ENCODE peak calls at places on chromosomes 3 and 15, in seven cellular contexts. G, H, C, Z, L, P and F are unnamed samples.

GRCh38 chr15:80242132-80242769 is 9.8 kb downstream of the CTXND1 start:
- DNase-seq in P (peak; percentile 37), Z (peak; percentile 56), L (no peak), H (no peak), G (no peak), C (peak; percentile 24), F (no peak)

GRCh38 chr3:110755345-110755744 is 316.3 kb upstream of the NECTIN3 start:
- DNase-seq in C (no peak), G (no peak), H (no peak), L (no peak), Z (no peak), P (no peak), F (no peak)

GRCh38 chr15:43440721-43441281 is 52.2 kb downstream of the TP53BP1 start:
- DNase-seq in P (peak; percentile 31), G (peak; percentile 78), Z (no peak), L (no peak), C (peak; percentile 99), H (no peak), F (peak; percentile 78)

GRCh38 chr15:33699691-33700447 is 268.4 kb upstream of the CHRM5 start:
- DNase-seq in Z (peak; percentile 37), C (peak; percentile 12), L (no peak), H (no peak), P (no peak), G (no peak), F (no peak)

GRCh38 chr3:194250104-194251002 is 100.8 kb downstream of the CPN2 start:
- DNase-seq in P (peak; percentile 83), L (peak; percentile 7), C (peak; percentile 25), G (no peak), H (no peak), Z (no peak), F (no peak)

GRCh38 chr3:126149256-126149902 is 31.0 kb downstream of the ALDH1L1 start:
- DNase-seq in H (no peak), P (no peak), C (no peak), G (no peak), Z (no peak), L (no peak), F (no peak)

GRCh38 chr15:74370471-74370870 is 3.0 kb upstream of the CYP11A1 start:
- DNase-seq in H (no peak), P (no peak), G (no peak), C (no peak), L (no peak), Z (no peak), F (no peak)

GRCh38 chr3:55128201-55128870 is 200.5 kb upstream of the LRTM1 start:
- DNase-seq in P (no peak), G (no peak), L (no peak), Z (no peak), C (peak; percentile 28), H (no peak), F (no peak)

GRCh38 chr3:178847170-178847569 is 224.4 kb downstream of the ZMAT3 start:
- DNase-seq in G (no peak), C (no peak), L (no peak), H (no peak), P (no peak), Z (no peak), F (no peak)

GRCh38 chr3:69763976-69764851 is 24.9 kb downstream of the MITF start:
- DNase-seq in H (no peak), P (no peak), L (no peak), G (no peak), Z (no peak), C (no peak), F (no peak)

GRCh38 chr15:40110866-40111550 is 2.3 kb upstream of the BMF start:
- DNase-seq in G (no peak), L (no peak), H (no peak), C (no peak), Z (no peak), P (no peak), F (no peak)

GRCh38 chr3:25113891-25114290 is 314.2 kb upstream of the RARB start:
- DNase-seq in Z (no peak), H (no peak), P (no peak), C (no peak), L (no peak), G (no peak), F (no peak)

GRCh38 chr3:171821778-171822358 is 11.6 kb upstream of the PLD1 start:
- DNase-seq in Z (no peak), C (no peak), H (no peak), L (no peak), G (no peak), P (no peak), F (no peak)

GRCh38 chr3:43290961-43291360 is 4.6 kb downstream of the SNRK start:
- DNase-seq in G (no peak), P (no peak), L (no peak), H (no peak), Z (no peak), C (peak; percentile 42), F (no peak)

GRCh38 chr15:52103217-52104207 is 9.1 kb downstream of the BCL2L10 start:
- DNase-seq in H (no peak), P (peak; percentile 60), Z (no peak), G (peak; percentile 84), C (peak; percentile 97), L (no peak), F (peak; percentile 77)

GRCh38 chr3:142881445-142882224 is 7.2 kb downstream of the PCOLCE2 start:
- DNase-seq in P (no peak), L (no peak), Z (no peak), H (no peak), G (no peak), C (no peak), F (no peak)

DNA sequence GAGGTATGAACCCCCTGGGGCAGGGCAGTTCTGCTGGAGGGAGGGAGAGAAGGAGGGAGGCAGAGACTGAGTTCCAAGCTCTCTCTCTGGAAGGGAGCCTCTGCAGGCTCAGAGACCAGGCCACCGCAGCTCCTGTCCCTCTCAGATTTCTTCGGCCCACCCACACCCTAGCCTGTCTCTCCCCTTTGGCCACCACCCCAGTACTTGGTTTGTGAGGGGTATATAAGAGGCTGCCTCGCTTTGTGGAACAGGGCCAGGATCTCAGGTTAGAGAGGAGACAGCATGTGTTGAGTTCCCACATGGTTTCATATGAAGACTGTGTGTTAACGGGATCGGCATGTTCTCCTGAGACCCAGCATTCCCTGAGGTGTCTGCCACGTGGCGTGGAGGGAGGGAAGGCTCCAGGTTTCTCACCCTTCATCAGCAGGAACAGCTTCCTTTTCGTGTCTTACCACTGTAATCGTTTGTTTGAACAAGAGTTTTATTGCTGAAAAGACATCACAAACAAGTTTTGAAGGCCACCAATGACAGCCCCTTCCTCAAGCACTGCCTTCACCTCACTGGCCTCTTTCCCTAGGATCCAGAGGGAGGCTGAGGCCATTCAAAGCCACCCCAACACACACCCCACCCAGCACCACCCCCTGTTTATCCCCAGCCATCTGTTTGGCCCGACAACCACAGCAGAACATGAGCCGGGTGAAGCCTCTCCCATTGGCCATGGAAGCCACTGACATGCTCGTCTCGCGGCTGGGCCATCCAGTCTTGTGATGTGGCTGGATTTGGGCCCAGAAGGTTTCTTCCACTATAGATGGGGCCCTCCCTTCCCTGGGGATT is 9.8 kb downstream of the BHLHE40 start:
- DNase-seq in C (peak; percentile 51), H (no peak), G (no peak), P (peak; percentile 69), Z (no peak), L (no peak), F (no peak)
- H3K27ac ChIP-seq in C (peak overlapping the region; percentile 9), H (no peak overlapping the region), G (peak overlapping the region; percentile 79), P (peak overlapping the region; percentile 100), Z (no peak overlapping the region), L (peak overlapping the region; percentile 34), F (no peak overlapping the region)

DNA sequence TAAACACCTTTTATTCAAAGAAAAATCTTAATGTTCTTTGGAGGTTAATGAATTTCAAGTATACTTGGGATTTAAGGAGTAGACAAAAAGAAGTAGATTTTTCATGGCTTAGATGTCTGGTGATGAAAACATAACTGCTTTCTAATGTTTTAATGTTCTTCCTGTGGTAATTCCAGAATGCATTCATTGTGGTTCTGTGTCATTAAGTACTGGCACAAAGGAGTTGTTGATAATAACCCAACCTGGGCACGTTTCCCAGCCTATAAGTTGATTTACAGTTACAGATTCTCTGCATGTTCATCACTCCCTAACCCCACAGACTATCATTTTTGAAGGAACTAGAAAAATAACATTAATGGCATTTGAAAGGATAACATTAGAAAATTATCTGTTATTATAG is 59.0 kb downstream of the TMEM108 start:
- DNase-seq in Z (no peak), C (peak; percentile 57), H (no peak), G (no peak), P (no peak), L (no peak), F (no peak)
- H3K27ac ChIP-seq in Z (no peak overlapping the region), C (no peak overlapping the region), H (no peak overlapping the region), G (no peak overlapping the region), P (no peak overlapping the region), L (no peak overlapping the region), F (no peak overlapping the region)

DNA sequence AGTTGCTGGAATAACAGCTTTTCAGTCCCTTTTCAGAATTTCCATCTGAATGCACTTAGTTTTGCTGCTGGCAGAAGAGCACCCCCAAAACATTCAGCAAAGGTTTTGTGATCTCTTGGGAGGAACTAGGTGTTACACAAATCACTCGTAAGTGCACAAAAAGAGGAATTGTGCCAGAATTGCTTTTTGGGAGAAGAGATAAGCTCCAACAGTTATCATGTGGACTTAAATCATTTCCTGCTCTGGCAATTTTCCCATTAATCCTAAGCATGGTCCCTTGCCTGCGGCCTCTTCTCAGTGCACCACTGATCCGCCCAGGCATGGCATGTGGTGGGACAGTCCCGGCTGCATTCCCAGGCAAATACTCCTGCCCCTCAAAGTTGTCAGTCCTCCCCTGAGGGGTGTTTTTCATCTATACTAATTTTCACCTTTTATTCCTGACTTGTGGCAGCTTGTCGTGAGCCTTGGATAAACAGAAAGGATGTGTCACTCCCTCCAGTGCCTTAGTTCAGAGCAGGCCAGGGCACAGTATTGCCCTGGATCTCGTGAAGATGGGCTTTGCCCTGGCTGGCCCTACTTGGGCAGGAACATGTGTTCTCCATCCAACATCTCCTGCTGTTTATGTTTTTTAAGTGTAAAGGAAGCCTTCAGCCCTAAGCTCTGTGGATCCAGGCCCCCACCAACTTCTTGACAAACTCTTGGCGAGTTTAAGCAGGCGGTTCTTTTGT is 44.6 kb upstream of the VILL start:
- DNase-seq in L (no peak), G (no peak), H (no peak), P (peak; percentile 35), Z (no peak), C (peak; percentile 67), F (peak; percentile 88)
- H3K27ac ChIP-seq in L (peak overlapping the region; percentile 67), G (no peak overlapping the region), H (no peak overlapping the region), P (peak overlapping the region; percentile 66), Z (no peak overlapping the region), C (peak overlapping the region; percentile 96), F (peak overlapping the region; percentile 91)

GRCh38 chr15:35066094-35066493 is 19.0 kb downstream of the NANOGP8 start:
- DNase-seq in C (no peak), Z (no peak), P (no peak), G (no peak), L (no peak), H (no peak), F (no peak)

GRCh38 chr15:35067501-35068347 is 17.4 kb downstream of the NANOGP8 start:
- DNase-seq in G (no peak), H (no peak), C (no peak), L (no peak), P (no peak), Z (no peak), F (no peak)

GRCh38 chr15:35071071-35071470 is 14.0 kb downstream of the NANOGP8 start:
- DNase-seq in G (no peak), Z (no peak), C (no peak), H (no peak), L (no peak), P (no peak), F (no peak)

DNA sequence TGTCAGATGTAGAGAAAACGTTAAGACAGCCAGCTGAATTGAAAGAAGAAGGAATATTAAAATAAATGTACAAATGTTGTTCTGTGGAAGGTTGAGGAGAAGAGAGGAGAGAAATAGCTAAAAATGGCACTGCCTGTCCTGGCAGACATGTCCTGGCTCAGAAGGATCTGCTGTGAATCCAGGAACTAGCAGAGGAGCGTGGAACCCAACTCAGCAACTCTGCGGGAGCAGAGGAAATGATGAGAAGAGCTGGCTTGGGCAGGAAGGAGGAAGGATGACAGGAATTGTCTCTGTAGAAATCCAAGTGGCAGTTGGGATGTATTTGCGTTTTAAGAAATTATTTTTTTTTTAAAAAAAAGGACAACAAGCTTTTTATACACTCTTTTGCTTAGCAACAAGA is 16.2 kb downstream of the NANOGP8 start:
- DNase-seq in C (no peak), G (no peak), L (no peak), P (no peak), Z (no peak), H (no peak), F (no peak)
- H3K27ac ChIP-seq in C (no peak overlapping the region), G (no peak overlapping the region), L (no peak overlapping the region), P (no peak overlapping the region), Z (no peak overlapping the region), H (no peak overlapping the region), F (no peak overlapping the region)